ENCODE peak calls at places on chromosome 20, in five cellular contexts. J is central memory CD8-positive, alpha-beta T cell; E is GM23338; C is HT1080; A is neural progenitor cell. L is an unnamed sample.

GRCh38 chr20:31716818-31717477 is 5.7 kb downstream of the BCL2L1 start:
- DNase-seq in A (no peak), J (no peak), E (no peak), C (no peak), L (no peak)

GRCh38 chr20:64247970-64248841 is 7.3 kb upstream of the PCMTD2 start:
- DNase-seq in C (no peak), E (no peak), A (peak; percentile 19), J (no peak), L (no peak)

GRCh38 chr20:6575912-6576391 is 191.5 kb upstream of the BMP2 start:
- DNase-seq in C (no peak), J (no peak), A (no peak), E (no peak), L (peak; percentile 52)

GRCh38 chr20:42308980-42309524 is 690.9 kb upstream of the CHD6 start:
- DNase-seq in E (no peak), A (peak; percentile 53), C (no peak), J (no peak), L (no peak)

GRCh38 chr20:32155017-32155965 is 45.8 kb downstream of the TM9SF4 start:
- DNase-seq in E (peak; percentile 88), C (peak; percentile 87), A (peak; percentile 84), J (no peak), L (peak; percentile 67)

GRCh38 chr20:64101731-64102621 is 5.4 kb downstream of the NPBWR2 start:
- DNase-seq in A (peak; percentile 86), E (peak; percentile 87), J (peak; percentile 58), C (no peak), L (no peak)

GRCh38 chr20:34560141-34560523 is 1.6 kb downstream of the MAP1LC3A start:
- DNase-seq in E (no peak), C (no peak), A (no peak), J (no peak), L (no peak)

GRCh38 chr20:34085544-34086040 is 26.5 kb downstream of the EIF2S2 start:
- DNase-seq in J (no peak), A (no peak), E (no peak), C (no peak), L (no peak)

GRCh38 chr20:20220137-20220536 is 147.8 kb upstream of the INSM1 start:
- DNase-seq in C (no peak), E (no peak), J (no peak), A (no peak), L (no peak)

GRCh38 chr20:57751411-57751810 is 41.6 kb upstream of the PMEPA1 start:
- DNase-seq in E (no peak), C (no peak), J (no peak), A (no peak), L (no peak)

GRCh38 chr20:59207742-59208357 is 44.2 kb downstream of the ZNF831 start:
- DNase-seq in J (peak; percentile 73), A (peak; percentile 88), E (peak; percentile 95), C (peak; percentile 16), L (peak; percentile 53)

GRCh38 chr20:51800769-51801219 is 1.5 kb downstream of the SALL4 start:
- DNase-seq in E (peak; percentile 51), A (peak; percentile 56), C (no peak), J (no peak), L (no peak)

GRCh38 chr20:38321959-38322598 is 18.1 kb downstream of the BPI start:
- DNase-seq in C (peak; percentile 49), A (peak; percentile 75), E (peak; percentile 75), J (no peak), L (peak; percentile 57)

GRCh38 chr20:17571967-17572638 is 2.2 kb downstream of the DSTN start:
- DNase-seq in J (no peak), C (no peak), A (no peak), E (no peak), L (no peak)

GRCh38 chr20:62019144-62019805 is 46.4 kb downstream of the TAF4 start:
- DNase-seq in J (no peak), E (no peak), C (no peak), A (no peak), L (no peak)

GRCh38 chr20:45235995-45236394 is 14.8 kb downstream of the SEMG2 start:
- DNase-seq in E (peak; percentile 79), A (peak; percentile 43), J (no peak), C (no peak), L (no peak)

GRCh38 chr20:33291830-33292355 is 8.9 kb downstream of the BPIFB1 start:
- DNase-seq in C (no peak), E (peak; percentile 89), J (peak; percentile 44), A (peak; percentile 78), L (peak; percentile 59)

GRCh38 chr20:1907586-1907985 is 12.4 kb downstream of the SIRPA start:
- DNase-seq in C (peak; percentile 80), E (no peak), A (no peak), J (no peak), L (no peak)